ENCODE peak calls at places on chromosomes 12 and 14, in four cellular contexts. K is G401, U is suprapubic skin, P is left ventricle myocardium inferior. A is an unnamed sample.

GRCh38 chr12:10829994-10830393 is 3.8 kb upstream of the TAS2R10 start:
- DNase-seq in P (no peak), K (no peak), U (no peak), A (peak)

GRCh38 chr12:75571204-75571603 is 59.8 kb upstream of the KRR1 start:
- DNase-seq in U (no peak), P (no peak), K (no peak), A (no peak)

GRCh38 chr12:113397497-113398197 is 6.0 kb downstream of the SDS start:
- DNase-seq in U (no peak), P (no peak), K (no peak), A (no peak)

GRCh38 chr12:96396209-96396608 is 4.0 kb downstream of the CDK17 start:
- DNase-seq in U (no peak), P (no peak), K (no peak), A (no peak)

GRCh38 chr14:45716506-45716905 is 463.5 kb upstream of the MIS18BP1 start:
- DNase-seq in U (no peak), K (no peak), P (no peak), A (no peak)

GRCh38 chr12:8996682-8997405 is 7.5 kb downstream of the KLRG1 start:
- DNase-seq in K (no peak), U (no peak), P (no peak), A (no peak)

GRCh38 chr12:58066296-58066695 is 124.9 kb downstream of the ATP23 start:
- DNase-seq in U (no peak), K (no peak), P (no peak), A (peak)

GRCh38 chr12:64729909-64730584 is 29.2 kb downstream of the GNS start:
- DNase-seq in K (no peak), P (no peak), U (no peak), A (no peak)

GRCh38 chr12:104360157-104360556 is 56.6 kb downstream of the EID3 start:
- DNase-seq in K (no peak), U (no peak), P (no peak), A (no peak)

GRCh38 chr12:111322336-111323250 is 46.3 kb downstream of the PHETA1 start:
- DNase-seq in U (no peak), K (no peak), P (peak), A (no peak)

GRCh38 chr12:81332054-81332453 is 254.2 kb downstream of the ACSS3 start:
- DNase-seq in P (no peak), K (no peak), U (no peak), A (peak)

GRCh38 chr14:94328196-94328595 is 5.1 kb upstream of the SERPINA6 start:
- DNase-seq in K (no peak), U (no peak), P (no peak), A (no peak)

GRCh38 chr12:109833307-109834189 is at the start of gene TRPV4:
- DNase-seq in P (peak), U (no peak), K (no peak), A (no peak)

GRCh38 chr14:68534301-68534700 is 258.6 kb downstream of the ZFP36L1 start:
- DNase-seq in P (no peak), U (no peak), K (no peak), A (no peak)

GRCh38 chr14:85554106-85554505 is 24.2 kb downstream of the FLRT2 start:
- DNase-seq in K (no peak), P (no peak), U (no peak), A (no peak)

GRCh38 chr14:67424539-67424938 is 12.6 kb upstream of the PLEK2 start:
- DNase-seq in P (no peak), K (no peak), U (no peak), A (no peak)

GRCh38 chr12:105510526-105510925 is 180.0 kb downstream of the C12orf75 start:
- DNase-seq in P (no peak), U (no peak), K (no peak), A (no peak)

GRCh38 chr12:57242691-57243454 is 8.1 kb downstream of the STAC3 start:
- DNase-seq in K (peak), P (no peak), U (peak), A (no peak)

GRCh38 chr12:19643635-19644034 is 204.3 kb downstream of the AEBP2 start:
- DNase-seq in P (no peak), K (peak), U (no peak), A (peak)

GRCh38 chr14:63654346-63654745 is 12.7 kb upstream of the WDR89 start:
- DNase-seq in P (no peak), U (no peak), K (no peak), A (no peak)

GRCh38 chr12:112111931-112112330 is 3.3 kb upstream of the NAA25 start:
- DNase-seq in K (no peak), P (no peak), U (no peak), A (no peak)

GRCh38 chr12:118751355-118751754 is 230.0 kb upstream of the SRRM4 start:
- DNase-seq in K (no peak), U (no peak), P (no peak), A (no peak)

GRCh38 chr12:62730649-62731377 is 204.1 kb downstream of the PPM1H start:
- DNase-seq in K (peak), U (no peak), P (no peak), A (no peak)

GRCh38 chr12:92524489-92524888 is 178.3 kb upstream of the PLEKHG7 start:
- DNase-seq in P (no peak), U (no peak), K (no peak), A (no peak)

GRCh38 chr14:22598896-22599244 is 770 bp downstream of the ABHD4 start:
- DNase-seq in U (no peak), P (no peak), K (no peak), A (peak)

GRCh38 chr14:101888182-101888581 is 76.2 kb upstream of the DYNC1H1 start:
- DNase-seq in K (no peak), U (no peak), P (no peak), A (no peak)

GRCh38 chr12:100128509-100128908 is 14.2 kb downstream of the BLTP3B start:
- DNase-seq in K (peak), U (no peak), P (peak), A (no peak)

GRCh38 chr12:82835217-82835616 is 148.5 kb downstream of the TMTC2 start:
- DNase-seq in U (no peak), K (no peak), P (no peak), A (no peak)

GRCh38 chr12:1576410-1577240 is 17.8 kb downstream of the FBXL14 start:
- DNase-seq in K (no peak), P (no peak), U (no peak), A (no peak)

GRCh38 chr12:50739611-50740010 is 24.3 kb upstream of the ATF1 start:
- DNase-seq in U (no peak), K (no peak), P (no peak), A (no peak)

GRCh38 chr12:54173066-54173726 is 15.6 kb downstream of the SMUG1 start:
- DNase-seq in P (peak), U (no peak), K (peak), A (no peak)

GRCh38 chr12:99154264-99154982 is 493.1 kb upstream of the GARIN6 start:
- DNase-seq in P (no peak), U (no peak), K (peak), A (no peak)

GRCh38 chr12:104598342-104599271 is 141.9 kb downstream of the CHST11 start:
- DNase-seq in K (no peak), U (no peak), P (peak), A (no peak)

GRCh38 chr12:76013603-76014002 is 18.0 kb downstream of the PHLDA1 start:
- DNase-seq in K (no peak), U (no peak), P (no peak), A (no peak)

GRCh38 chr12:93783827-93784226 is 106.7 kb downstream of the CRADD start:
- DNase-seq in U (no peak), K (no peak), P (no peak), A (no peak)

GRCh38 chr14:49861923-49862673 is 9.5 kb upstream of the NEMF start:
- DNase-seq in P (peak), K (peak), U (peak), A (peak)

GRCh38 chr12:116027551-116027821 is 250.0 kb downstream of the MED13L start:
- DNase-seq in U (no peak), P (no peak), K (peak), A (no peak)

GRCh38 chr14:90987140-90987539 is 73.3 kb downstream of the RPS6KA5 start:
- DNase-seq in U (no peak), P (no peak), K (no peak), A (no peak)

GRCh38 chr12:123119808-123120207 is 31.1 kb downstream of the PITPNM2 start:
- DNase-seq in P (no peak), U (no peak), K (no peak), A (no peak)

GRCh38 chr12:55974308-55974724 is 438 bp downstream of the RAB5B start:
- DNase-seq in K (peak), U (no peak), P (no peak), A (no peak)

A was measured in retinal pigment epithelial cell.